ENCODE peak calls at places on chromosomes 12 and 14, in eight cellular contexts. M is HTR-8/SVneo; D is stimulated activated CD4-positive, alpha-beta T cell treated with anti-CD3 and anti-CD28 coated beads, TNF-alpha, amount 100 ng/mL, for 4 hours; Q is mesendoderm; P is lung microvascular endothelial cell; I is retina; U is Caco-2; H is left cardiac atrium. Z is an unnamed sample.

GRCh38 chr12:6146509-6146908 is 22.0 kb upstream of the VWF start:
- DNase-seq in M (no peak), D (no peak), Q (no peak), P (no peak), I (no peak), U (no peak), H (no peak), Z (no peak)

GRCh38 chr12:124477109-124477915 is 90.1 kb downstream of the NCOR2 start:
- DNase-seq in M (no peak), D (no peak), Q (no peak), P (peak; percentile 65), I (no peak), U (no peak), H (no peak), Z (no peak)

GRCh38 chr12:131065801-131066200 is 112.1 kb downstream of the ADGRD1 start:
- DNase-seq in M (no peak), D (no peak), Q (no peak), P (no peak), I (no peak), U (no peak), H (no peak), Z (no peak)

GRCh38 chr12:517538-517937 is 57.8 kb downstream of the B4GALNT3 start:
- DNase-seq in M (no peak), D (no peak), Q (no peak), P (no peak), I (no peak), U (no peak), H (no peak), Z (no peak)

GRCh38 chr14:38129705-38130104 is 78.0 kb upstream of the SSTR1 start:
- DNase-seq in M (no peak), D (no peak), Q (no peak), P (no peak), I (no peak), U (no peak), H (no peak), Z (no peak)

GRCh38 chr14:76962303-76962660 is 66.2 kb downstream of the IRF2BPL start:
- DNase-seq in M (no peak), D (no peak), Q (no peak), P (no peak), I (no peak), U (no peak), H (no peak), Z (no peak)

GRCh38 chr12:47033081-47033480 is 46.3 kb upstream of the PCED1B start:
- DNase-seq in M (no peak), D (no peak), Q (no peak), P (no peak), I (no peak), U (no peak), H (peak; percentile 35), Z (peak; percentile 51)

GRCh38 chr12:2960432-2960956 is 1.3 kb downstream of the TEAD4 start:
- DNase-seq in M (peak; percentile 60), D (no peak), Q (peak; percentile 45), P (peak; percentile 50), I (no peak), U (peak; percentile 36), H (no peak), Z (no peak)